ENCODE peak calls at places on chromosomes 16 and 17, in seven cellular contexts. U, P, V, G, K, S and J are unnamed samples.

GRCh38 chr17:2483084-2483483 is 28.6 kb downstream of the METTL16 start:
- DNase-seq in G (no peak), K (no peak), V (no peak), U (no peak), S (no peak), P (no peak), J (no peak)

GRCh38 chr17:74903671-74904070 is 10.2 kb upstream of the FADS6 start:
- DNase-seq in K (no peak), G (no peak), P (no peak), S (no peak), U (no peak), V (no peak), J (peak; percentile 77)

GRCh38 chr17:4986403-4986802 is 1.1 kb downstream of the CAMTA2 start:
- DNase-seq in K (no peak), G (no peak), S (no peak), P (no peak), V (peak; percentile 44), U (peak; percentile 44), J (no peak)

GRCh38 chr16:86609115-86609514 is 30.8 kb downstream of the FOXL1 start:
- DNase-seq in S (no peak), G (no peak), U (peak; percentile 79), P (no peak), K (no peak), V (peak; percentile 64), J (no peak)

GRCh38 chr17:81453712-81454111 is 58.5 kb downstream of the BAHCC1 start:
- DNase-seq in K (peak; percentile 13), G (no peak), S (no peak), P (no peak), V (no peak), U (no peak), J (no peak)

GRCh38 chr17:9935408-9935807 is 30.3 kb upstream of the RCVRN start:
- DNase-seq in V (peak; percentile 29), S (no peak), K (no peak), G (no peak), P (no peak), U (peak; percentile 14), J (no peak)

GRCh38 chr17:37506678-37507077 is 17.0 kb downstream of the DUSP14 start:
- DNase-seq in K (no peak), P (peak; percentile 18), G (no peak), U (peak; percentile 46), S (no peak), V (peak; percentile 51), J (no peak)

GRCh38 chr17:33145941-33146340 is 147.2 kb downstream of the ASIC2 start:
- DNase-seq in V (no peak), U (no peak), K (no peak), G (no peak), P (no peak), S (no peak), J (no peak)

GRCh38 chr17:80498242-80498919 is 22.0 kb upstream of the NPTX1 start:
- DNase-seq in V (peak; percentile 60), P (no peak), S (no peak), K (no peak), G (no peak), U (peak; percentile 51), J (no peak)

GRCh38 chr17:51711581-51711980 is 446.9 kb downstream of the CA10 start:
- DNase-seq in S (no peak), P (no peak), K (no peak), G (no peak), V (no peak), U (no peak), J (no peak)
- TF ChIP-seq CTCF in S (no peak), P (no peak), K (no peak), G (no peak), V (no peak), U (no peak), J (no peak)

GRCh38 chr16:49489686-49490320 is 116.2 kb downstream of the C16orf78 start:
- DNase-seq in G (no peak), S (no peak), U (no peak), V (no peak), K (no peak), P (no peak), J (no peak)
- TF ChIP-seq CTCF in G (no peak), S (no peak), U (no peak), V (no peak), K (no peak), P (no peak), J (no peak)

GRCh38 chr16:64455275-64455674 is 666.6 kb downstream of the CDH11 start:
- DNase-seq in V (peak; percentile 54), P (no peak), K (no peak), U (peak; percentile 60), S (no peak), G (no peak), J (no peak)
- TF ChIP-seq CTCF in V (peak; percentile 41), P (no peak), K (no peak), U (peak; percentile 26), S (no peak), G (no peak), J (peak; percentile 66)

GRCh38 chr17:60637683-60638082 is 37.7 kb downstream of the PPM1D start:
- DNase-seq in S (no peak), P (no peak), G (no peak), K (no peak), U (no peak), V (no peak), J (no peak)

GRCh38 chr17:60641126-60641525 is 36.5 kb upstream of the BCAS3 start:
- DNase-seq in P (no peak), G (no peak), K (no peak), S (no peak), U (no peak), V (peak; percentile 37), J (no peak)

GRCh38 chr17:60639019-60639330 is 38.7 kb upstream of the BCAS3 start:
- DNase-seq in S (no peak), U (no peak), V (no peak), K (no peak), P (no peak), G (no peak), J (no peak)

GRCh38 chr17:60640503-60640902 is 37.1 kb upstream of the BCAS3 start:
- DNase-seq in G (no peak), K (no peak), V (peak; percentile 35), P (no peak), U (peak; percentile 40), S (no peak), J (no peak)

GRCh38 chr17:60641810-60642220 is 35.8 kb upstream of the BCAS3 start:
- DNase-seq in V (peak; percentile 83), K (no peak), S (peak; percentile 63), G (peak; percentile 54), P (peak; percentile 57), U (peak; percentile 90), J (peak; percentile 87)
- TF ChIP-seq CTCF in V (peak; percentile 45), K (no peak), S (peak; percentile 19), G (no peak), P (no peak), U (peak; percentile 39), J (peak; percentile 67)

GRCh38 chr17:40068584-40068916 is 5.8 kb downstream of the THRA start:
- DNase-seq in P (no peak), V (no peak), K (no peak), S (no peak), G (no peak), U (no peak), J (no peak)

GRCh38 chr17:40070644-40070894 is 7.8 kb downstream of the THRA start:
- DNase-seq in K (no peak), G (peak; percentile 53), V (no peak), U (no peak), P (no peak), S (no peak), J (no peak)

GRCh38 chr17:40068917-40069750 is 6.4 kb downstream of the THRA start:
- DNase-seq in P (peak; percentile 96), V (peak; percentile 86), G (peak; percentile 89), K (peak; percentile 70), S (peak; percentile 76), U (peak; percentile 92), J (peak; percentile 91)

GRCh38 chr17:40070895-40071719 is 8.3 kb downstream of the THRA start:
- DNase-seq in K (no peak), V (no peak), G (peak; percentile 96), U (no peak), S (no peak), P (peak; percentile 89), J (no peak)

GRCh38 chr17:40069751-40070643 is 7.2 kb downstream of the THRA start:
- DNase-seq in U (peak; percentile 56), V (peak; percentile 54), P (peak; percentile 61), S (no peak), K (peak; percentile 11), G (peak; percentile 61), J (no peak)
- TF ChIP-seq CTCF in U (peak; percentile 36), V (peak; percentile 44), P (no peak), S (no peak), K (peak; percentile 34), G (no peak), J (peak; percentile 24)

DNA sequence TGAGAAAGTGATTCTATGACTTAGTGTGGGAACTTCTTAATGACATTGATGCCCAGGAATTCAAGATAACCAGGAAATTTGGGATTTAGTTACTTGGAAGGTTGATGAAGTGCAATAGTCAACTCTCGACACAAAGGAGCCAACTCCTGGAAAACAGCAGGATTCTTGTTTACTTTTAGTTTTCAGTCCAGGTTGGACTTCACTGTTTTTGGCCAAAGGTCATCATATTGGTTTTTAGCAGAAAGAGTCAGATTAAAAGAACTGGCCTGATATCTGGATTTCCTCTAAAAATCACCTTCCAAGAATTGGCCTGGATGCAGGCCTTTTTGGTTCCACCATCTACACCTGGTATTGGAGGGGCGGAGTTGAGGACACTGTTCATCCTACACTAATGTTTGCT is 60.1 kb upstream of the SALL1 start:
- DNase-seq in K (no peak), V (no peak), S (no peak), U (no peak), P (no peak), G (no peak), J (no peak)
- TF ChIP-seq CTCF in K (no peak), V (no peak), S (no peak), U (no peak), P (no peak), G (no peak), J (no peak)

GRCh38 chr17:51731941-51732722 is 426.4 kb downstream of the CA10 start:
- DNase-seq in S (no peak), G (no peak), P (no peak), K (no peak), U (no peak), V (no peak), J (no peak)

GRCh38 chr17:51734976-51735375 is 423.5 kb downstream of the CA10 start:
- DNase-seq in G (no peak), P (no peak), K (no peak), S (no peak), V (no peak), U (no peak), J (no peak)

GRCh38 chr17:51734462-51734861 is 424.1 kb downstream of the CA10 start:
- DNase-seq in S (no peak), U (no peak), G (no peak), P (peak; percentile 36), K (no peak), V (no peak), J (no peak)

GRCh38 chr17:51733166-51733565 is 425.3 kb downstream of the CA10 start:
- DNase-seq in G (no peak), P (peak; percentile 36), K (no peak), U (no peak), V (no peak), S (no peak), J (no peak)
- TF ChIP-seq CTCF in G (no peak), P (no peak), K (no peak), U (no peak), V (no peak), S (no peak), J (no peak)

GRCh38 chr16:66549284-66550131 is at the start of gene TK2:
- DNase-seq in V (peak; percentile 68), G (peak; percentile 57), U (peak; percentile 83), S (peak; percentile 76), P (peak; percentile 72), K (peak; percentile 36), J (peak; percentile 90)
- TF ChIP-seq CTCF in V (no peak), G (no peak), U (no peak), S (no peak), P (peak; percentile 17), K (no peak), J (peak; percentile 25)